ENCODE peak calls at places on chromosomes 13 and 19, in seven cellular contexts. K is neural progenitor cell, B is Peyer's patch, F is cardiac muscle cell, E is aorta, H is gastrocnemius medialis, T is upper lobe of right lung. X is an unnamed sample. For H3K4me1, the result is how much of the 10 kb centered on the place peaks cover.

GRCh38 chr13:50969691-50970090 is 60.1 kb downstream of the RNASEH2B start:
- DNase-seq in T (no peak), H (no peak), E (no peak), K (peak), B (peak), F (peak), X (peak)

GRCh38 chr19:43414554-43414953 is at the start of gene TEX101:
- DNase-seq in F (no peak), T (peak), H (no peak), E (no peak), B (no peak), K (no peak), X (no peak)

GRCh38 chr13:77800219-77800618 is 102.7 kb downstream of the SLAIN1 start:
- DNase-seq in E (no peak), K (no peak), F (peak), B (no peak), T (no peak), H (no peak), X (no peak)

GRCh38 chr19:38392707-38393308 is 4.3 kb downstream of the SPRED3 start:
- DNase-seq in B (peak), E (no peak), K (no peak), H (no peak), T (no peak), F (peak), X (no peak)

GRCh38 chr13:50724913-50725312 is 118.6 kb downstream of the DLEU7 start:
- DNase-seq in E (no peak), B (no peak), T (no peak), H (no peak), K (no peak), F (no peak), X (no peak)

GRCh38 chr13:73967397-73968165 is 166.6 kb downstream of the KLF12 start:
- DNase-seq in B (no peak), T (no peak), K (no peak), F (no peak), H (no peak), E (no peak), X (no peak)

GRCh38 chr19:3987619-3988371 is 2.5 kb upstream of the EEF2 start:
- DNase-seq in F (peak), B (peak), E (peak), K (peak), H (peak), T (peak), X (peak)

GRCh38 chr19:8423821-8424223 is 10.7 kb downstream of the MARCHF2 start:
- DNase-seq in E (peak), H (peak), F (peak), T (peak), B (peak), K (no peak), X (peak)

GRCh38 chr13:93305886-93306285 is 79.3 kb downstream of the GPC6 start:
- DNase-seq in H (no peak), K (no peak), B (no peak), T (no peak), F (no peak), E (no peak), X (no peak)

GRCh38 chr13:20851844-20852402 is 50.6 kb downstream of the XPO4 start:
- DNase-seq in F (no peak), E (no peak), B (no peak), T (peak), K (no peak), H (no peak), X (no peak)

GRCh38 chr13:106772202-106772601 is 204.3 kb upstream of the ARGLU1 start:
- DNase-seq in F (peak), B (no peak), K (no peak), E (no peak), H (no peak), T (no peak), X (no peak)

GRCh38 chr19:38851622-38852230 is 1.9 kb upstream of the HNRNPL start:
- DNase-seq in K (peak), E (peak), B (peak), F (peak), H (peak), T (peak), X (peak)

GRCh38 chr19:2550431-2551171 is 74.7 kb downstream of the GADD45B start:
- DNase-seq in F (peak), T (peak), B (no peak), E (peak), H (peak), K (no peak), X (no peak)

GRCh38 chr19:10725415-10725814 is 7.5 kb downstream of the DNM2 start:
- DNase-seq in B (no peak), T (no peak), E (no peak), H (no peak), K (no peak), F (no peak), X (no peak)

GRCh38 chr13:96958286-96958891 is 35.9 kb downstream of the OXGR1 start:
- DNase-seq in H (no peak), B (no peak), E (no peak), F (peak), K (peak), T (no peak), X (peak)

GRCh38 chr13:44818428-44818827 is 170.8 kb downstream of the NUFIP1 start:
- DNase-seq in H (no peak), B (no peak), K (peak), E (no peak), T (no peak), F (peak), X (peak)

GRCh38 chr19:38739440-38740251 is 4.6 kb downstream of the CAPN12 start:
- DNase-seq in T (peak), E (no peak), K (no peak), B (no peak), H (no peak), F (no peak), X (no peak)

GRCh38 chr19:32197896-32198882 is 147.2 kb upstream of the ZNF507 start:
- DNase-seq in K (no peak), H (no peak), T (no peak), B (peak), F (no peak), E (peak), X (no peak)

GRCh38 chr13:50299546-50300249 is 284.5 kb downstream of the KCNRG start:
- DNase-seq in B (no peak), F (no peak), E (no peak), K (no peak), T (no peak), H (no peak), X (no peak)

GRCh38 chr19:51571599-51571998 is 516 bp downstream of the ZNF175 start:
- DNase-seq in F (no peak), B (no peak), E (no peak), K (no peak), T (no peak), H (no peak), X (no peak)

GRCh38 chr19:27714857-27715256 is 1498.1 kb downstream of the UQCRFS1 start:
- DNase-seq in T (no peak), E (no peak), K (no peak), F (no peak), H (no peak), B (no peak), X (no peak)

GRCh38 chr19:47819841-47820244 is 1.9 kb upstream of the CRX start:
- DNase-seq in T (no peak), E (peak), F (no peak), H (no peak), K (peak), B (no peak), X (peak)

DNA sequence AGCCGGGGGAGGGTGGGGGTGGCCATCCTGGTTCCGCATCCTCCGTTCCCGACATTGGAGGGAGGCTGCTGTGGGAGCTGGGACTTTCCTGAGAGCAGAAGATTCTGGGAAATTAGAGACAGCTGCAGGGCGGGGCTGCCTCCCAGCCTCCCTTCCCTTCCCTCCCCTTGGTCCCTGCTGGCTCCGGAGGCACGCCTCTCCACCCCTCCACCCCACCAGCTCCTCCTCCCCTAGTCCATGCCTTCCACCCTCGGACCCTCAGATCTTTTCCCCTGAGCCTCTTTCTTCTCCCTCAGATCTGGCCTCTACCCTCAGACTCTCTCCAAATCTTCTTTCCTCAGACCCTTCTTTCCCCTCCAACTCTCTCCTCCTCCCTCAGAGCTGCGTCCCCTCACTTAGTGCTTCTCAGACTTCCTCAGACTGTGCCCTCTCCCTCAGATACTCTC is 3.1 kb upstream of the BCL3 start:
- DNase-seq in F (peak), K (peak), T (peak), H (peak), B (peak), E (peak), X (no peak)
- H3K4me1 ChIP-seq in F (under half), K (under half), T (half or more), H (half or more), B (half or more), E (under half), X (under half)

GRCh38 chr19:40948580-40949299 is 42.3 kb upstream of the CYP2B6 start:
- DNase-seq in H (no peak), F (no peak), T (no peak), B (no peak), E (no peak), K (no peak), X (no peak)
- H3K4me1 ChIP-seq in H (under half), F (under half), T (under half), B (under half), E (under half), K (under half), X (under half)

GRCh38 chr19:7196721-7197168 is 97.5 kb downstream of the INSR start:
- DNase-seq in T (peak), H (peak), E (peak), K (no peak), B (peak), F (peak), X (no peak)
- H3K4me1 ChIP-seq in T (under half), H (under half), E (under half), K (under half), B (under half), F (under half), X (under half)

GRCh38 chr19:14435320-14436050 is 2.4 kb downstream of the PKN1 start:
- DNase-seq in T (no peak), E (no peak), B (no peak), F (no peak), K (no peak), H (no peak), X (no peak)

GRCh38 chr19:14440049-14440448 is 6.9 kb downstream of the PKN1 start:
- DNase-seq in H (peak), E (peak), F (no peak), B (peak), T (peak), K (no peak), X (no peak)

GRCh38 chr19:14441041-14441938 is 8.2 kb downstream of the PKN1 start:
- DNase-seq in B (no peak), T (no peak), F (no peak), H (no peak), K (no peak), E (no peak), X (no peak)

GRCh38 chr19:14437578-14438140 is 4.6 kb downstream of the PKN1 start:
- DNase-seq in T (no peak), B (no peak), K (no peak), F (no peak), E (no peak), H (no peak), X (no peak)

DNA sequence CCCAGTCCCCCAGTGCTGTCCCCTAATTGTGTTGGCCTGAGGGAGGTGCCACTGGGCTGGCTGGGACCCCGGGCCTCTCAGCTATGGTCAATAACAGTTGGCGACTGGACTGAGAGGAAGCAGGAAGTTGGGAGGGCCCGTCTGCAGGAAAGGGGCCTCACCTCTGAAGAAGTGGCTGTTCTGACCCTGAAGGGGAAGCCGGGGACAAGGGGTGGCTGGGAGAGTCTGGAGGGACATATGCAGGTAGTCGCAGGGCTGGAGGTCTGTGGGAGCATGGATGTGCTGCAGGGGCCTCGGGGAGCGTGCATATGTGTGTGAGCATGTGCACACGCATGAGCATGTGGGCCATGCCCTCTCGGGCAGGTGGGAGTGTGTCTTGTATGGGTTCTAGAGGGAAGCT is 5.9 kb downstream of the PKN1 start:
- DNase-seq in F (no peak), E (no peak), T (no peak), K (no peak), B (no peak), H (no peak), X (no peak)
- H3K4me1 ChIP-seq in F (under half), E (under half), T (under half), K (under half), B (under half), H (under half), X (under half)

GRCh38 chr19:41350735-41351338 is 2.9 kb downstream of the TGFB1 start:
- DNase-seq in F (peak), E (no peak), B (no peak), H (no peak), T (no peak), K (no peak), X (no peak)

GRCh38 chr19:41351339-41352245 is 2.1 kb downstream of the TGFB1 start:
- DNase-seq in K (peak), H (peak), T (peak), E (peak), F (peak), B (peak), X (no peak)

GRCh38 chr19:41352609-41353465 is 885 bp downstream of the TGFB1 start:
- DNase-seq in E (peak), K (peak), H (peak), T (peak), F (peak), B (peak), X (no peak)

GRCh38 chr19:41353466-41354342 is at the start of gene TGFB1:
- DNase-seq in H (peak), T (peak), E (peak), K (peak), B (peak), F (peak), X (no peak)

GRCh38 chr19:41352279-41352608 is 1.5 kb downstream of the TGFB1 start:
- DNase-seq in B (no peak), H (no peak), F (no peak), T (no peak), E (no peak), K (no peak), X (no peak)
- H3K4me1 ChIP-seq in B (under half), H (under half), F (under half), T (under half), E (under half), K (under half), X (under half)

GRCh38 chr19:30320466-30320865 is 51.7 kb upstream of the ZNF536 start:
- DNase-seq in E (no peak), K (no peak), T (no peak), B (peak), H (no peak), F (no peak), X (no peak)
- H3K4me1 ChIP-seq in E (under half), K (under half), T (under half), B (under half), H (under half), F (under half), X (under half)

GRCh38 chr19:19460258-19460731 is 54.8 kb downstream of the GATAD2A start:
- DNase-seq in K (no peak), E (no peak), T (no peak), H (peak), F (no peak), B (peak), X (no peak)

GRCh38 chr19:19457691-19458090 is 52.2 kb downstream of the GATAD2A start:
- DNase-seq in T (no peak), K (no peak), H (no peak), E (peak), F (no peak), B (no peak), X (no peak)

GRCh38 chr19:19459707-19460251 is 54.3 kb downstream of the GATAD2A start:
- DNase-seq in B (peak), E (no peak), F (peak), H (peak), T (no peak), K (no peak), X (no peak)

GRCh38 chr19:19459099-19459498 is 53.6 kb downstream of the GATAD2A start:
- DNase-seq in K (no peak), E (no peak), B (no peak), F (peak), T (no peak), H (no peak), X (no peak)

DNA sequence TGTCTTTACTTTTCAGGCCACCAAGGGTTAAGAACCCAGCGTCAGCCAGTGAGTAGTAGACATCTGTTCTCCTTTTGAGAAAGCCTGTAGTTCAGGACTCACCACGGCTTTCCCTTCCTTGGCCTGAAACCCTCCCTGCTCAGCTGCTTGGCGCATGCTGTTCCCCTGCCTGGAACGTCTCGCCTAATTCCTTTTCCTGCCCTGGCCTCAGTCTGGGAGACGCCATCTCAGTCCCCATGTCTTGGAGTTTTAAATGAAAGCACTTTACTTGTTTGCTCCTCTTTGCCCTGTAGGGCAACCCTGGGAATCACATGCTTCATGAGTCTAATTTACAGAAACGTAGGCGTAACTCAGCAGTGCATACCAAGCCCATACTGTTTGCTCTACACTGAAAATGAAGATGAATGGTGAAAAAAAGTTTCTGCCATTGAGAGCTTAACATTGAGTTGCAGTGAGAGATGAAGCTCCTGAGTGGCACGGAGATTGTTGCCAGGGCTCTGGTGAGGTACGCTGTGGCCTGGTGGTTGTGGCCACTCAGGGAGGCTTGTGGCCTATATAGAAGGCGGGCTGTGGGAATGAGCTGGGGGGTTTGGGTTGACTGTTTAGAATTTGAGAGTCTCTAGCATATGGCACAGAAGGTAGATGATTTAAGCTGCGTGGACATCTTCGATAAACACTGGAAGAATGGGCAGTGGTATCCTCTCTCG is 52.8 kb downstream of the GATAD2A start:
- DNase-seq in K (no peak), E (peak), T (no peak), B (no peak), F (no peak), H (no peak), X (no peak)
- H3K4me1 ChIP-seq in K (under half), E (under half), T (half or more), B (half or more), F (under half), H (half or more), X (under half)

DNA sequence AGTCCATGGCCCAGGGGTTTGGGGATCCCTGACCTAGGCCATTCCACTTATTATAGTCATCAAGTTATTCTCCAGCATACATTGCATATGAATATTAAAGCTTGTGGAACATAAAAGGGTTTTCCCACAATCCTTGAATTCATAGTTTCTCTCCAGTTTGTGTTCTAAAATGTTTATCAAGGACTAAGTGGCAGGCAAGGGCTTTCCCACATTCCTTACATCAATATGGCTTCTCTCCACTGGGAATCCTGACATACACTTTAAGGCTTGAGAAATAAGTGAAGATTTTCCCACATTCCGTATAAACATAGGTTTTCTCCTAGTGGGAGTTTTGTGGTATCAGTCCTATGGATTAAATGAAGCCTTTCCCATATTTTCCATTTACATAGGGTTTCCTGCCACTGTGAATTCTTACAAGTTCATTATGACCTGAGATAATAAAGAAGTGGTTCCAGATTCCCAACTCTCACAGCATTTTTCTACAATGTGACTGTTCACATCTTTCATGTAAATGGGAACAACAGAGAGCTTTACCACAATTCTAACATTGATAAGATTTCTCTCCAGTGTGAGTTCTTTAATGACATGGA is 14.5 kb downstream of the ZNF426 start:
- DNase-seq in F (no peak), H (no peak), B (no peak), K (no peak), E (no peak), T (no peak), X (no peak)
- H3K4me1 ChIP-seq in F (under half), H (under half), B (under half), K (under half), E (under half), T (under half), X (under half)

DNA sequence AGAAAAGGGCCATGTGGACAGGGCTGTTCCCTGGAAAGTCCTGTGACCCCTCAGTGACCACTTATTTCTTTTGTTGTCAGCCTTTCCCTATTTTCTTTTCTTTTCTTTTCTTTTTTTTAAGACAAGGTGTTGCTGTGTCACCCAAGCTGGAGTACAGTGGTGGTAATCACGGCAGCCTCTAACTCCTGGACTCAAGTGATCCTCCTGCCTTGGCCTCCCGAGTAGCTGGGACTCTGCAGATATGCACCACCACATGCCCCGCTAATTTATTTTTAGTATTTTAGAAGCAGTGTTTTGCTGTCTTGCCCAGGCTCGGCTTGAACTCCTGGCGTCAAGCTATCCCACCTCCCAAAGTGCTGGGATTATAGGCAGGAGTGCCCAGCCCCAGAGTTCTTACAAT is 1.1 kb upstream of the GPI start:
- DNase-seq in F (no peak), T (no peak), K (no peak), H (no peak), E (no peak), B (no peak), X (no peak)
- H3K4me1 ChIP-seq in F (under half), T (under half), K (under half), H (under half), E (under half), B (under half), X (under half)

DNA sequence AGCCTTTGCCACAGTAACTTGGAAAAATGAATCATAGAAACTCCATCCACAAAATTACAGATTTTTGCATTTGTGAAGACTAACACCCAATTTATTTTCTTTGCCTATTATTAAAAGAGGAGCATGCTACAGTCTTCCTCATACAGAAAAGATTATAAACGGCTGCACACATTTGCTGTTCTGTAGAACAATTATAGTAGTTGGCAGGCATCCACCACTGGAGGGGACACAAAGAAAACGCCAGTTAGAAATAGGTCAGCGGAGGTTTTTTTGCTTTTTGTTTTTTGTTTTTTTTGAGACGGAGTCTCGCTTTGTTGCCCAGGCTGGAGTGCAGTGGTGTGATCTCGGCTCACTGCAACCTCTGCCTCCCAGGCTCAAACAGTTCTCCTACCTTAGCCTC is 51.6 kb downstream of the SACS start:
- DNase-seq in E (no peak), T (no peak), H (no peak), F (peak), K (no peak), B (no peak), X (no peak)
- H3K4me1 ChIP-seq in E (under half), T (under half), H (under half), F (under half), K (under half), B (under half), X (under half)

X was measured in NT2/D1.